ENCODE peak calls at places on chromosomes 12 and 14, in six cellular contexts. B is endothelial cell of umbilical vein, I is hepatocyte, J is tibial nerve, O is pancreas, L is stomach. A is an unnamed sample. For H3K4me1, the result is how much of the 10 kb centered on the place peaks cover.

GRCh38 chr14:67166450-67166853 is 22.8 kb upstream of the GARIN2 start:
- DNase-seq in B (peak), I (peak), J (peak), O (no peak), L (no peak), A (no peak)

GRCh38 chr14:57970175-57970574 is 104.3 kb upstream of the SLC35F4 start:
- DNase-seq in B (no peak), I (no peak), J (no peak), O (no peak), L (no peak), A (no peak)

GRCh38 chr12:110639336-110640178 is 25.6 kb downstream of the TCTN1 start:
- DNase-seq in B (peak), I (no peak), J (no peak), O (no peak), L (no peak), A (no peak)

GRCh38 chr12:117010693-117011451 is 88.3 kb downstream of the TESC start:
- DNase-seq in B (no peak), I (no peak), J (no peak), O (no peak), L (no peak), A (no peak)

GRCh38 chr12:114408881-114409795 is 3.2 kb upstream of the TBX5 start:
- DNase-seq in B (no peak), I (no peak), J (no peak), O (no peak), L (no peak), A (no peak)

GRCh38 chr12:26496170-26496569 is 300.8 kb downstream of the SSPN start:
- DNase-seq in B (no peak), I (no peak), J (no peak), O (no peak), L (no peak), A (no peak)

GRCh38 chr12:132014092-132014914 is 64.6 kb downstream of the EP400 start:
- DNase-seq in B (no peak), I (no peak), J (no peak), O (no peak), L (no peak), A (peak)

GRCh38 chr12:27531916-27532315 is 7.9 kb downstream of the PPFIBP1 start:
- DNase-seq in B (no peak), I (no peak), J (no peak), O (no peak), L (no peak), A (no peak)

GRCh38 chr12:23721268-23721667 is 228.2 kb downstream of the SOX5 start:
- DNase-seq in B (no peak), I (no peak), J (no peak), O (no peak), L (no peak), A (no peak)

GRCh38 chr14:91548145-91548544 is 38.0 kb upstream of the PPP4R3A start:
- DNase-seq in B (no peak), I (no peak), J (no peak), O (no peak), L (no peak), A (no peak)

GRCh38 chr12:82413994-82414393 is 55.7 kb downstream of the METTL25 start:
- DNase-seq in B (peak), I (no peak), J (no peak), O (no peak), L (no peak), A (no peak)

GRCh38 chr12:27936196-27936595 is 36.3 kb downstream of the PTHLH start:
- DNase-seq in B (no peak), I (no peak), J (no peak), O (no peak), L (no peak), A (no peak)

GRCh38 chr14:89428556-89429196 is 11.6 kb upstream of the FOXN3 start:
- DNase-seq in B (no peak), I (no peak), J (no peak), O (peak), L (no peak), A (peak)

GRCh38 chr12:132413931-132414588 is 75.9 kb upstream of the FBRSL1 start:
- DNase-seq in B (no peak), I (peak), J (no peak), O (no peak), L (no peak), A (no peak)

GRCh38 chr12:104219908-104220404 is 4.4 kb downstream of the TXNRD1 start:
- DNase-seq in B (peak), I (peak), J (no peak), O (no peak), L (peak), A (no peak)

GRCh38 chr14:85090681-85091080 is 439.3 kb upstream of the FLRT2 start:
- DNase-seq in B (no peak), I (no peak), J (no peak), O (no peak), L (no peak), A (no peak)

GRCh38 chr12:18320036-18320617 is 58.8 kb downstream of the PIK3C2G start:
- DNase-seq in B (peak), I (peak), J (no peak), O (no peak), L (no peak), A (no peak)

GRCh38 chr12:91105807-91106206 is 5.5 kb downstream of the LUM start:
- DNase-seq in B (no peak), I (no peak), J (no peak), O (no peak), L (no peak), A (no peak)

GRCh38 chr14:97057238-97057637 is 260.1 kb downstream of the VRK1 start:
- DNase-seq in B (no peak), I (no peak), J (no peak), O (no peak), L (no peak), A (no peak)

GRCh38 chr12:58412466-58412865 is 471.1 kb downstream of the ATP23 start:
- DNase-seq in B (no peak), I (peak), J (no peak), O (no peak), L (no peak), A (no peak)

GRCh38 chr12:34400986-34401658 is 378.8 kb downstream of the ALG10 start:
- DNase-seq in B (no peak), I (peak), J (no peak), O (peak), L (peak), A (peak)

GRCh38 chr12:39619660-39620433 is at the start of gene ABCD2:
- DNase-seq in B (peak), I (peak), J (peak), O (no peak), L (peak), A (peak)

GRCh38 chr14:69658664-69659261 is 47.4 kb downstream of the SUSD6 start:
- DNase-seq in B (no peak), I (peak), J (no peak), O (no peak), L (no peak), A (no peak)
- H3K4me1 ChIP-seq in B (under half), I (half or more), J (half or more), O (under half), L (half or more), A (half or more)

GRCh38 chr12:68896881-68897540 is 36.0 kb downstream of the CPM start:
- DNase-seq in B (no peak), I (no peak), J (no peak), O (no peak), L (no peak), A (no peak)
- H3K4me3 ChIP-seq in B (no peak), I (no peak), J (no peak), O (no peak), L (no peak), A (no peak)

GRCh38 chr14:69079747-69080146 is 73.2 kb downstream of the DCAF5 start:
- DNase-seq in B (no peak), I (no peak), J (no peak), O (no peak), L (no peak), A (no peak)

GRCh38 chr14:69081271-69081670 is 71.6 kb downstream of the DCAF5 start:
- DNase-seq in B (no peak), I (peak), J (no peak), O (no peak), L (no peak), A (no peak)

GRCh38 chr14:69079188-69079742 is 73.7 kb downstream of the DCAF5 start:
- DNase-seq in B (peak), I (peak), J (no peak), O (no peak), L (no peak), A (no peak)

GRCh38 chr14:69076341-69076740 is 76.6 kb downstream of the DCAF5 start:
- DNase-seq in B (no peak), I (no peak), J (no peak), O (no peak), L (no peak), A (no peak)

GRCh38 chr14:69077841-69078240 is 75.1 kb downstream of the DCAF5 start:
- DNase-seq in B (peak), I (peak), J (no peak), O (no peak), L (no peak), A (no peak)
- H3K4me1 ChIP-seq in B (under half), I (under half), J (under half), O (under half), L (half or more), A (under half)

DNA sequence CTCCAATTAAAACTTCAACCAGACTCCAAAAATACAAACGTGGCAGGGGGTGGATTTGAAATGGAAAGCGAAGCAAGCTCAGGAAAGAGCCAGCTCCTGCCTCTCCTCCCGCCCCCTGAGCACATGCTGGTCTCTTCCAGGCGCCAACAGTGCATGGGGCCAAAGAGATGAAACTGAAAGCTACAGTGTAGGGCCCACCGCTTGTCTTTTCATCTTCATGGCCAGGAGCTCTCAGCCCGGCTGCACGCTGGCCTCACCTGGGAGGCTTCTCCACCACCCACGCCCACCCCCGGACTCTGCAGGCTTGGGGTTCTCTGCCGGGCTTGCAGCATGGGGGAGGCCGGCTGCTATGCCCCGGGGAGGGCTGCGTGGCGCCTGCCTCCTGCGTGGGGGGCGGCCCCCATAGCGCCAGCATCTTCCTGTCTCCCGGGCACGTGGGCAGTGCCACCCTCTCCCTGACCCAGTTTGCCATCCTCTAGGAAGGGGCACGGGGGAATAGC is 2.0 kb downstream of the RIMBP2 start:
- DNase-seq in B (no peak), I (peak), J (no peak), O (no peak), L (peak), A (no peak)
- H3K4me3 ChIP-seq in B (no peak), I (no peak), J (peak), O (peak), L (peak), A (peak)

GRCh38 chr12:101671839-101672238 is 25.6 kb upstream of the CHPT1 start:
- DNase-seq in B (no peak), I (no peak), J (no peak), O (no peak), L (no peak), A (no peak)

GRCh38 chr12:101671157-101671791 is 26.2 kb upstream of the CHPT1 start:
- DNase-seq in B (no peak), I (no peak), J (peak), O (no peak), L (peak), A (no peak)

GRCh38 chr12:101666017-101666728 is 31.3 kb upstream of the CHPT1 start:
- DNase-seq in B (no peak), I (no peak), J (no peak), O (no peak), L (no peak), A (no peak)

GRCh38 chr12:101667591-101667990 is 29.8 kb upstream of the CHPT1 start:
- DNase-seq in B (no peak), I (no peak), J (no peak), O (no peak), L (no peak), A (no peak)

DNA sequence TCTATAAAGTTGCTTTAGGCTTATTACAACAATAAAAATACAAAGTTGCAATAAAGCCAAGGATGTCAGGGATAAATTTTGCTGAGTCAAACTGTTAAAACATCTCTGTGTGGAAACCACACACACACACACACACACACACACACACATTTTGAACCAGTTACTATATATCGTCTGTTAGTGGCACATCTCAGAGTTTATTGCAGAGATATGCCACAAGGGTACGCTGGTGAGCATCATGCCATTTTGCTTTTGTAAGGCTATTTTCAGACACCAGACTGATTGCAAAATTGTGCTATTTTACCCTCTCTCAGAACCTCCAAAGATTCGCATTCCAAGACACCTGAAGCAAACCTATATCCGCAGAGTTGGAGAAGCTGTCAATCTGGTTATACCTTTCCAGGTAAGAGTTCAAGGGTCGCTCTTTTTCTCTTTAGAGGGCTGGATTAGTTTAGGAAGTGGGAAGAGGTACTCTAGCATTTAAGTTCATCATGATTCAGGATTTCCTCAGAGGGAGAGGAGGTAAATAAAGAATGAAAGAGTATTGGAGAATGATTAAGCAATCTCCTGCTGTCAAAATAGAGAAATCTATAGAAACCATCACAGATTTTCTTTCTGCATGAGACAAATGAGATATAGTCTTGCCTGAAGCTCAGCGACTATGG is 27.3 kb upstream of the CHPT1 start:
- DNase-seq in B (peak), I (peak), J (peak), O (no peak), L (no peak), A (no peak)
- H3K4me1 ChIP-seq in B (under half), I (under half), J (under half), O (under half), L (under half), A (under half)

GRCh38 chr14:32932921-32933622 is 5.6 kb upstream of the NPAS3 start:
- DNase-seq in B (no peak), I (no peak), J (no peak), O (peak), L (no peak), A (peak)
- H3K4me3 ChIP-seq in B (no peak), I (peak), J (peak), O (peak), L (peak), A (peak)

GRCh38 chr12:6208140-6208539 is 7.9 kb downstream of the CD9 start:
- DNase-seq in B (no peak), I (no peak), J (no peak), O (no peak), L (no peak), A (no peak)
- H3K4me1 ChIP-seq in B (under half), I (under half), J (half or more), O (under half), L (half or more), A (half or more)